ENCODE peak calls at places on chromosomes 3 and 15, in nine cellular contexts. V is LNCaP clone FGC; S is NCI-H345; R is hypothalamus; L is stimulated activated CD4-positive, alpha-beta T cell treated with anti-CD3 and anti-CD28 coated beads, Interleukin-12 subunit alpha, Interleukin-12 subunit beta, amount 100 ng/mL, for 4 hours; M is GM04504; N is cardiac septum; A is tibial nerve; X is activated T-cell treated with anti-CD3 and anti-CD28 coated beads for 48 hours. Z is an unnamed sample.

GRCh38 chr3:70840106-70840870 is 527.9 kb upstream of the MDFIC2 start:
- DNase-seq in V (peak; percentile 68), R (no peak), L (no peak), M (no peak), X (no peak), S (no peak), N (no peak), A (no peak), Z (peak; percentile 55)

GRCh38 chr15:52208306-52208946 is 17.2 kb upstream of the GNB5 start:
- DNase-seq in R (no peak), A (no peak), X (peak; percentile 66), M (peak; percentile 41), V (no peak), N (no peak), L (peak; percentile 65), S (peak; percentile 19), Z (peak; percentile 79)

GRCh38 chr3:196287066-196287404 is 491 bp downstream of the PCYT1A start:
- DNase-seq in A (no peak), S (no peak), M (no peak), X (no peak), V (no peak), L (peak; percentile 11), N (no peak), R (no peak), Z (peak; percentile 42)

GRCh38 chr15:41827290-41827879 is 507 bp upstream of the JMJD7 start:
- DNase-seq in X (no peak), V (no peak), A (no peak), R (no peak), S (peak; percentile 57), M (no peak), N (no peak), L (peak; percentile 19), Z (no peak)

GRCh38 chr3:158768361-158768787 is 33.5 kb upstream of the MFSD1 start:
- DNase-seq in N (peak; percentile 83), S (no peak), X (no peak), V (no peak), A (peak; percentile 41), M (no peak), L (no peak), R (no peak), Z (peak; percentile 63)

GRCh38 chr3:58084788-58085543 is 76.7 kb downstream of the FLNB start:
- DNase-seq in L (no peak), N (no peak), M (no peak), X (no peak), V (no peak), S (no peak), A (no peak), R (no peak), Z (no peak)

GRCh38 chr3:14134291-14134690 is 9.4 kb downstream of the TMEM43 start:
- DNase-seq in N (peak; percentile 70), X (no peak), A (no peak), M (no peak), S (no peak), V (no peak), R (no peak), L (no peak), Z (no peak)

GRCh38 chr15:43253431-43254403 is 13.0 kb downstream of the TGM5 start:
- DNase-seq in A (no peak), N (no peak), R (no peak), L (no peak), V (no peak), X (peak; percentile 20), M (no peak), S (no peak), Z (peak; percentile 6)

GRCh38 chr15:100113351-100114075 is 228.3 kb downstream of the ADAMTS17 start:
- DNase-seq in R (no peak), V (no peak), M (no peak), L (no peak), N (peak; percentile 76), X (no peak), S (no peak), A (no peak), Z (no peak)

GRCh38 chr3:94101860-94102259 is 39.0 kb downstream of the NSUN3 start:
- DNase-seq in X (no peak), V (no peak), S (no peak), A (no peak), M (no peak), R (no peak), N (no peak), L (no peak), Z (peak; percentile 16)

GRCh38 chr3:50936389-50936788 is 261.7 kb downstream of the DOCK3 start:
- DNase-seq in M (no peak), S (no peak), R (no peak), A (no peak), N (no peak), L (no peak), X (no peak), V (no peak), Z (no peak)

GRCh38 chr3:190566043-190566933 is 52.4 kb downstream of the IL1RAP start:
- DNase-seq in S (no peak), V (no peak), M (peak; percentile 97), N (peak; percentile 95), X (peak; percentile 75), A (peak; percentile 64), L (peak; percentile 33), R (no peak), Z (peak; percentile 100)

GRCh38 chr3:157333551-157333991 is 103.1 kb upstream of the PTX3 start:
- DNase-seq in V (no peak), X (no peak), A (no peak), M (peak; percentile 80), R (no peak), N (no peak), S (no peak), L (no peak), Z (peak; percentile 56)

GRCh38 chr15:64926661-64927060 is 15.0 kb downstream of the ANKDD1A start:
- DNase-seq in A (no peak), M (no peak), R (no peak), N (no peak), S (no peak), X (no peak), L (no peak), V (no peak), Z (no peak)

GRCh38 chr15:73792429-73792828 is 39.3 kb upstream of the INSYN1 start:
- DNase-seq in L (no peak), A (no peak), M (no peak), N (no peak), V (no peak), S (no peak), R (no peak), X (no peak), Z (no peak)

GRCh38 chr15:70140543-70141375 is 43.0 kb upstream of the TLE3 start:
- DNase-seq in X (no peak), A (no peak), N (no peak), L (peak; percentile 7), R (no peak), M (no peak), V (no peak), S (no peak), Z (peak; percentile 70)